ENCODE peak calls at places on chromosomes 16 and 17, in ten cellular contexts. V is A549, N is body of pancreas, S is HCT116, U is H1, E is adrenal gland, X is right lobe of liver, A is stomach, O is transverse colon, W is ovary. K is an unnamed sample.

GRCh38 chr17:1229354-1229890 is 40.8 kb upstream of the BHLHA9 start:
- DNase-seq in V (no peak), N (peak), S (no peak), U (peak), E (peak), X (peak), A (peak), O (peak), W (peak), K (peak)

GRCh38 chr17:49234509-49235080 is 4.0 kb upstream of the PHOSPHO1 start:
- DNase-seq in V (no peak), N (no peak), S (no peak), U (no peak), E (no peak), X (no peak), A (no peak), O (peak), W (no peak), K (no peak)

GRCh38 chr16:88285514-88285822 is 97.3 kb upstream of the ZNF469 start:
- DNase-seq in V (no peak), N (no peak), S (no peak), U (no peak), E (no peak), X (no peak), A (no peak), O (no peak), W (no peak), K (no peak)

GRCh38 chr16:69366431-69366830 is 14.8 kb upstream of the TMED6 start:
- DNase-seq in V (no peak), N (no peak), S (no peak), U (no peak), E (no peak), X (no peak), A (no peak), O (no peak), W (no peak), K (no peak)

GRCh38 chr17:44971776-44972483 is 3.8 kb upstream of the C1QL1 start:
- DNase-seq in V (no peak), N (no peak), S (no peak), U (peak), E (no peak), X (no peak), A (no peak), O (no peak), W (no peak), K (no peak)

GRCh38 chr16:54504372-54504771 is 217.8 kb upstream of the IRX3 start:
- DNase-seq in V (no peak), N (no peak), S (no peak), U (no peak), E (peak), X (no peak), A (no peak), O (peak), W (no peak), K (no peak)

GRCh38 chr16:72467157-72467759 is 295.3 kb upstream of the PMFBP1 start:
- DNase-seq in V (peak), N (peak), S (peak), U (no peak), E (no peak), X (no peak), A (no peak), O (no peak), W (no peak), K (no peak)

GRCh38 chr16:12590963-12591362 is 212.7 kb downstream of the CPPED1 start:
- DNase-seq in V (no peak), N (no peak), S (no peak), U (no peak), E (no peak), X (no peak), A (no peak), O (no peak), W (no peak), K (no peak)

GRCh38 chr16:64406661-64407267 is 715.1 kb downstream of the CDH11 start:
- DNase-seq in V (no peak), N (no peak), S (no peak), U (no peak), E (no peak), X (no peak), A (no peak), O (no peak), W (no peak), K (no peak)

GRCh38 chr16:72987480-72987901 is 60.4 kb downstream of the ZFHX3 start:
- DNase-seq in V (no peak), N (no peak), S (no peak), U (no peak), E (no peak), X (no peak), A (no peak), O (no peak), W (no peak), K (peak)

DNA sequence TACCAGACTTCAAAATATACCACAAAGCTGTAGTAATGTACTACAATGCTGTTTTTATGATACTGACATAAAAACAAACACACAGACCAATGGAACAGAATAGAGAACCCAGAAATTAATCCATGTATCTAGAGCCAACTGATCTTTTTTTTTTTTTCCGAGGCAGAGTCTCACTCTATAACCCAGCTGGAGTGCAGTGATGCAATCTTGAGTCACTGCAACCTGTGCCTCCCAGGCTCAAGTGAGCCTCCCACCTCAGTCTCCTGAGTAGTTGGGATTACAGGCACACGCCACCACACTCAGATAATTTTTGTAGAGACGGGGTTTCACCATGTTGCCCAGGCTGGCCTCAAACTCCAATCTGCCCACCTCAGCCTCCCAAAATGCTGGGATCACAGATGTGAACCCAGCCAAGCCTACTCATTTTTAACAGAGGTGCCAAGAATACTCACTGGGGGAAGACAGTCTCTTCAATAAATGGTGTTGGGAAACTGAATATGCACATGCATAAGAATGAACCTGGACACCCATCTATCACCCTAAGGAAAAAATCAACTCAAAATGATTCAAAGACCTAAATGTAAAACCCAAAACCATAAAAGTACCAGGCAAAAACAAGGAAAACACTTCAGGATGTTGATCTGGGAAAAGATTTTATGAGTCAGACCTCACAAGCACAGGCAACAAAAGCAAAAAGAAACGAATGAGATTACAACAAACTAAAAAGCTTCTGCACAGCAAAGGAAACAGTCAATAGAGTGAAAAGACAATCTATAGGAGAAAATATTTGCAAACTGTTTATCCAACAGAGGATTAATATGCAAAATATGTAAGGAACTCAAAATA is 63.1 kb downstream of the STX8 start:
- DNase-seq in V (peak), N (no peak), S (peak), U (no peak), E (no peak), X (no peak), A (no peak), O (no peak), W (no peak), K (no peak)
- TF ChIP-seq CTCF in V (no peak), N (no peak), S (no peak), U (no peak), E (no peak), X (no peak), A (no peak), O (no peak), W (no peak), K (no peak)

DNA sequence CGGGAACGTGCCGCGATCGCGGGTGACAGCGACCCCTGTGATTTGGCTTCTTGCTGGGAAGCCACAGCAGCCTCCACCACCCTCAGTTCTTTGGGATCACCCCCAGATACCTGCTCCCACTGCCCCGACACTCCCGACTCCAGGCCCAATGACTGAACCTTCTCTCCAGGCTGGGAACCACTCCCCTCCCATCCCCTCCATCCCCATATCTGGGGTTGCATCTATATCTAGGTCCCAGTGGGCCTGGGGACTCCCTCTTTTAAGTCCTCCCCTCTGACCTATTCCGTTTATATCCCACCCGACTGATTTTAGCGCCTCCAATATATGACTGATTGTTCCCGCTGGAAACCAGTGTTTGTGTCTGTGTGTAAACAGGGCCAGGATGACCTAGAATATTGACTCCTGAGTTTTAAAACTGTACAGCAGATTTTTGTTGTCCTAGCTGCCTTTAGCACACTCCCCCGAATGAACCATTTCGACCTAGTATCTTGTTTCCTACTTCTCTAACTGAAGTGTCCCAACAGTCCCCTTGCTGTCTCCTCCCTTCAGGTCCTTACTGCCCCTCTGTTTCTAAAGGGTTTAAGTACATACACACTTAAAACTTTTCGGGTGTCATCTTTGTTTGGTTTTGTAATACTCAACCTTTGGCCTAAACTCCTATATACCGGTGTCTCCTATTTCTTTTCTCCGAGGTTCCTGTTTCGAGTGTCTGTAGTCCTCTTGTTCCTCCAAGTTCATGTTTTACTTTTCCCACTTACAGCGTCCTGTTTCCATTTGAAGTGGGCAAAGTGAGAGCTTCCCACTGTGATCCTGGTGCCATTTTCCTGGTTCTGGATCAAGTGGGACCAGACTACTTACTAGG is 831 bp downstream of the PSMD3 start:
- DNase-seq in V (no peak), N (no peak), S (no peak), U (no peak), E (no peak), X (no peak), A (no peak), O (no peak), W (no peak), K (no peak)
- H3K27ac ChIP-seq in V (peak), N (peak), S (peak), U (peak), E (peak), X (peak), A (peak), O (peak), W (peak), K (peak)

GRCh38 chr17:81917565-81918332 is at the start of gene SIRT7:
- DNase-seq in V (peak), N (peak), S (peak), U (peak), E (peak), X (peak), A (peak), O (peak), W (peak), K (peak)
- TF ChIP-seq POLR2A in V (peak), N (peak), S (peak), U (peak), E (no peak), X (peak), A (no peak), O (peak), W (no peak), K (peak)

GRCh38 chr17:74380086-74380958 is 13.0 kb downstream of the GPR142 start:
- DNase-seq in V (peak), N (peak), S (peak), U (peak), E (no peak), X (no peak), A (peak), O (peak), W (no peak), K (peak)
- TF ChIP-seq CTCF in V (peak), N (peak), S (peak), U (peak), E (no peak), X (no peak), A (peak), O (peak), W (no peak), K (no peak)

GRCh38 chr17:51052235-51052634 is 68.4 kb downstream of the SPAG9 start:
- DNase-seq in V (no peak), N (no peak), S (no peak), U (no peak), E (no peak), X (no peak), A (no peak), O (no peak), W (no peak), K (no peak)
- H3K27ac ChIP-seq in V (no peak), N (no peak), S (no peak), U (no peak), E (no peak), X (no peak), A (no peak), O (no peak), W (no peak), K (no peak)

GRCh38 chr17:73011016-73011486 is 81.4 kb downstream of the SLC39A11 start:
- DNase-seq in V (no peak), N (no peak), S (no peak), U (no peak), E (no peak), X (no peak), A (no peak), O (no peak), W (no peak), K (no peak)
- TF ChIP-seq POLR2A in V (no peak), N (no peak), S (no peak), U (no peak), E (no peak), X (no peak), A (no peak), O (no peak), W (no peak), K (no peak)

GRCh38 chr17:40373999-40374398 is 9.5 kb upstream of the GJD3 start:
- DNase-seq in V (no peak), N (no peak), S (no peak), U (no peak), E (no peak), X (no peak), A (no peak), O (peak), W (no peak), K (no peak)

GRCh38 chr17:40369923-40370322 is 5.4 kb upstream of the GJD3 start:
- DNase-seq in V (no peak), N (no peak), S (no peak), U (no peak), E (no peak), X (no peak), A (no peak), O (no peak), W (no peak), K (no peak)

GRCh38 chr17:40371261-40371929 is 6.9 kb upstream of the GJD3 start:
- DNase-seq in V (peak), N (no peak), S (peak), U (no peak), E (no peak), X (no peak), A (no peak), O (no peak), W (no peak), K (no peak)

GRCh38 chr17:40373324-40373723 is 8.8 kb upstream of the GJD3 start:
- DNase-seq in V (no peak), N (no peak), S (no peak), U (no peak), E (no peak), X (no peak), A (no peak), O (no peak), W (no peak), K (no peak)

DNA sequence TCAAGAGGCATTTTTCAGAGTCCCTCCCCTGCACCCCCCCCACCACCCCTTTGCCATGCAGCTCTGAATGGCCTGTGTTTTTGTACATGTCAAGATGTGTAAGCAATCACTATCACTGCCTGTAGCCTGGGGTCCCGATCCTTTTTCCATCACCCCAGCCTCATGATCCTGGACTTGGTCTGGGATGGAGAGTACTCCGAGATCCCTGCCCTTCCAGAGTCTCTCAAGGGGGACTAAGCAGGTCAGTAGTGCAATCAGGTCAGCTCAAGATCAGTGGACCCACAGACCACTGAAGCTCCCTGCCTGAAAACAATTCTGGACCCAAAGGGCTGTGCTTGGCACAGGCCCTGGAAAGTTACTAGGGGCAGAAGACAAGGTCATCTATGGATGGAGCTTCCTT is 7.5 kb upstream of the GJD3 start:
- DNase-seq in V (no peak), N (no peak), S (no peak), U (no peak), E (no peak), X (no peak), A (no peak), O (no peak), W (no peak), K (no peak)
- TF ChIP-seq CTCF in V (no peak), N (no peak), S (no peak), U (no peak), E (no peak), X (no peak), A (no peak), O (no peak), W (no peak), K (no peak)

K was measured in gastrocnemius medialis.